ENCODE peak calls at places on chromosome 19, in nine cellular contexts. W is adrenal gland; A is activated CD8-positive, alpha-beta memory T cell treated with anti-CD3 and anti-CD28 coated beads for 1 hour; L is activated CD4-positive, CD25-positive, alpha-beta regulatory T cell treated with anti-CD3 and anti-CD28 coated beads, Interleukin-2, amount 50 U/mL, for 16 hours; J is psoas muscle; Y is activated T-helper 1 cell treated with Interleukin-2 at 50 U/mL for 16 hours; B is vagina; Z is stimulated activated CD8-positive, alpha-beta memory T cell treated with anti-CD3 and anti-CD28 coated beads, Interleukin-15, amount 100 ng/mL, for 24 hours; K is tibial artery. H is an unnamed sample.

GRCh38 chr19:44745386-44745831 is 3.1 kb upstream of the BCL3 start:
- DNase-seq in W (peak), A (no peak), L (no peak), J (peak), Y (no peak), B (no peak), Z (no peak), K (peak), H (no peak)

GRCh38 chr19:5121286-5122120 is 152.6 kb downstream of the KDM4B start:
- DNase-seq in W (peak), A (no peak), L (no peak), J (no peak), Y (no peak), B (no peak), Z (no peak), K (no peak), H (no peak)

GRCh38 chr19:13031917-13032623 is 36.8 kb downstream of the NFIX start:
- DNase-seq in W (no peak), A (no peak), L (no peak), J (peak), Y (no peak), B (no peak), Z (no peak), K (no peak), H (no peak)

GRCh38 chr19:57830071-57830602 is at the start of gene ZNF587B:
- DNase-seq in W (peak), A (no peak), L (no peak), J (peak), Y (no peak), B (no peak), Z (no peak), K (peak), H (peak)

GRCh38 chr19:1401138-1401888 is at the start of gene GAMT:
- DNase-seq in W (no peak), A (no peak), L (no peak), J (no peak), Y (peak), B (no peak), Z (peak), K (no peak), H (no peak)

GRCh38 chr19:51026554-51026831 is at the start of gene KLK11:
- DNase-seq in W (no peak), A (no peak), L (no peak), J (no peak), Y (no peak), B (no peak), Z (no peak), K (no peak), H (no peak)

GRCh38 chr19:45469835-45470146 is 2.0 kb downstream of the FOSB start:
- DNase-seq in W (no peak), A (no peak), L (no peak), J (no peak), Y (no peak), B (no peak), Z (no peak), K (peak), H (no peak)

GRCh38 chr19:36081385-36081784 is 26.7 kb downstream of the WDR62 start:
- DNase-seq in W (no peak), A (no peak), L (no peak), J (no peak), Y (no peak), B (no peak), Z (no peak), K (no peak), H (no peak)

GRCh38 chr19:6720369-6721112 is at the start of gene C3:
- DNase-seq in W (peak), A (no peak), L (no peak), J (peak), Y (no peak), B (no peak), Z (no peak), K (peak), H (no peak)

GRCh38 chr19:35565016-35565856 is 1.8 kb upstream of the ATP4A start:
- DNase-seq in W (peak), A (no peak), L (no peak), J (no peak), Y (no peak), B (no peak), Z (no peak), K (no peak), H (no peak)

GRCh38 chr19:12675940-12676339 is 5.7 kb downstream of the DHPS start:
- DNase-seq in W (no peak), A (no peak), L (no peak), J (no peak), Y (no peak), B (no peak), Z (no peak), K (no peak), H (no peak)

GRCh38 chr19:33751386-33751770 is 45.3 kb upstream of the KCTD15 start:
- DNase-seq in W (no peak), A (no peak), L (no peak), J (no peak), Y (no peak), B (no peak), Z (no peak), K (no peak), H (no peak)

GRCh38 chr19:55088021-55088451 is 12.4 kb downstream of the EPS8L1 start:
- DNase-seq in W (no peak), A (no peak), L (no peak), J (no peak), Y (no peak), B (no peak), Z (no peak), K (no peak), H (no peak)

GRCh38 chr19:45815501-45816216 is 551 bp upstream of the RSPH6A start:
- DNase-seq in W (no peak), A (no peak), L (no peak), J (no peak), Y (no peak), B (no peak), Z (no peak), K (no peak), H (no peak)

GRCh38 chr19:11041194-11041593 is 48.1 kb upstream of the LDLR start:
- DNase-seq in W (no peak), A (no peak), L (no peak), J (no peak), Y (no peak), B (no peak), Z (no peak), K (no peak), H (no peak)

GRCh38 chr19:18477974-18478373 is 40.0 kb upstream of the ISYNA1 start:
- DNase-seq in W (no peak), A (no peak), L (no peak), J (no peak), Y (no peak), B (no peak), Z (no peak), K (no peak), H (no peak)

GRCh38 chr19:11570039-11570462 is 7.4 kb downstream of the ACP5 start:
- DNase-seq in W (no peak), A (no peak), L (no peak), J (no peak), Y (no peak), B (no peak), Z (no peak), K (no peak), H (no peak)

GRCh38 chr19:14114854-14115253 is 2.7 kb downstream of the PRKACA start:
- DNase-seq in W (peak), A (no peak), L (no peak), J (peak), Y (peak), B (no peak), Z (no peak), K (no peak), H (no peak)

GRCh38 chr19:32061304-32061703 is 284.1 kb upstream of the ZNF507 start:
- DNase-seq in W (peak), A (no peak), L (no peak), J (no peak), Y (no peak), B (no peak), Z (no peak), K (no peak), H (no peak)

GRCh38 chr19:866769-867300 is 7.4 kb downstream of the CFD start:
- DNase-seq in W (no peak), A (no peak), L (no peak), J (no peak), Y (no peak), B (no peak), Z (no peak), K (no peak), H (no peak)

GRCh38 chr19:11421607-11422098 is 2.5 kb upstream of the RGL3 start:
- DNase-seq in W (peak), A (no peak), L (no peak), J (peak), Y (no peak), B (no peak), Z (no peak), K (peak), H (no peak)

H was measured in glomerular endothelial cell.